ENCODE peak calls at places on chromosomes 4 and X, in nine cellular contexts. One of them, this sample, is unnamed. For H3K27me3, the result is how much of the 10 kb centered on the place peaks cover.

GRCh38 chr4:73891739-73892405 is 22.7 kb downstream of the CXCL1 start:
- DNase-seq in GM23248: peak
- DNase-seq in aorta: no peak
- DNase-seq in IMR-90: peak
- DNase-seq in astrocyte: peak
- DNase-seq in cardiac muscle cell: no peak
- DNase-seq in psoas muscle: no peak
- DNase-seq in tibial artery: no peak
- DNase-seq in right cardiac atrium: no peak
- DNase-seq in this sample: no peak

GRCh38 chr4:100042235-100042634 is 92.2 kb upstream of the H2AZ1 start:
- DNase-seq in GM23248: peak
- DNase-seq in aorta: no peak
- DNase-seq in IMR-90: peak
- DNase-seq in astrocyte: no peak
- DNase-seq in cardiac muscle cell: no peak
- DNase-seq in psoas muscle: no peak
- DNase-seq in tibial artery: no peak
- DNase-seq in right cardiac atrium: no peak
- DNase-seq in this sample: no peak

GRCh38 chr4:173088144-173088543 is 80.5 kb upstream of the GALNT7 start:
- DNase-seq in GM23248: no peak
- DNase-seq in aorta: no peak
- DNase-seq in IMR-90: no peak
- DNase-seq in astrocyte: no peak
- DNase-seq in cardiac muscle cell: no peak
- DNase-seq in psoas muscle: no peak
- DNase-seq in tibial artery: no peak
- DNase-seq in right cardiac atrium: no peak
- DNase-seq in this sample: no peak

GRCh38 chrX:57929373-57929772 is 19.1 kb upstream of the ZXDA start:
- DNase-seq in GM23248: peak
- DNase-seq in aorta: no peak
- DNase-seq in IMR-90: peak
- DNase-seq in astrocyte: no peak
- DNase-seq in cardiac muscle cell: peak
- DNase-seq in psoas muscle: no peak
- DNase-seq in tibial artery: no peak
- DNase-seq in right cardiac atrium: no peak
- DNase-seq in this sample: no peak

GRCh38 chrX:24485323-24485722 is 20.2 kb downstream of the PDK3 start:
- DNase-seq in GM23248: no peak
- DNase-seq in aorta: no peak
- DNase-seq in IMR-90: no peak
- DNase-seq in astrocyte: no peak
- DNase-seq in cardiac muscle cell: no peak
- DNase-seq in psoas muscle: no peak
- DNase-seq in tibial artery: no peak
- DNase-seq in right cardiac atrium: no peak
- DNase-seq in this sample: no peak

GRCh38 chr4:123469696-123470095 is 73.1 kb downstream of the SPRY1 start:
- DNase-seq in GM23248: no peak
- DNase-seq in aorta: no peak
- DNase-seq in IMR-90: no peak
- DNase-seq in astrocyte: no peak
- DNase-seq in cardiac muscle cell: no peak
- DNase-seq in psoas muscle: no peak
- DNase-seq in tibial artery: no peak
- DNase-seq in right cardiac atrium: no peak
- DNase-seq in this sample: no peak

GRCh38 chr4:124111922-124112321 is 600.6 kb downstream of the ANKRD50 start:
- DNase-seq in GM23248: peak
- DNase-seq in aorta: no peak
- DNase-seq in IMR-90: peak
- DNase-seq in astrocyte: peak
- DNase-seq in cardiac muscle cell: peak
- DNase-seq in psoas muscle: no peak
- DNase-seq in tibial artery: no peak
- DNase-seq in right cardiac atrium: no peak
- DNase-seq in this sample: no peak

GRCh38 chr4:77701111-77701510 is 95.5 kb downstream of the CXCL13 start:
- DNase-seq in GM23248: no peak
- DNase-seq in aorta: no peak
- DNase-seq in IMR-90: no peak
- DNase-seq in astrocyte: no peak
- DNase-seq in cardiac muscle cell: no peak
- DNase-seq in psoas muscle: no peak
- DNase-seq in tibial artery: no peak
- DNase-seq in right cardiac atrium: no peak
- DNase-seq in this sample: no peak

DNA sequence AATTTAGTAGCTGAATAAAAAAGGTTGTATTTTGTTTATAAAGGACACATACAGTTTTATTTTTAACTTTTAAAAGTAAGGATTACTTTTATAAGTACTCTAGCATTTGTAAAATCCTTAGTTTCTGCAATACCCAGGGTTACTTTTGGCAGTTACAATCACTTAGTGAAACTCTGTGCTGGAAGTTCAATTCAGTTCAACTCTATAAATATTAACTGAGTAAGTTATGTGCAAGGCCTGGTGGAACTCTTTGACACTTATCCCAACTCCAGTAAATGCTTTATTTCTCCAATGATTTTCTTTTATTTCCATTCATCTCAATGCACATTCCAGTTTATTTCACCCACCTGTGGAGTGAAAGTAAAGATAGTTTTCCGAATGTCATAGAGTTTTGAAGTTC is 63.3 kb upstream of the HDAC8 start:
- DNase-seq in GM23248: no peak
- DNase-seq in aorta: no peak
- DNase-seq in IMR-90: no peak
- DNase-seq in astrocyte: no peak
- DNase-seq in cardiac muscle cell: no peak
- DNase-seq in psoas muscle: no peak
- DNase-seq in tibial artery: no peak
- DNase-seq in right cardiac atrium: no peak
- DNase-seq in this sample: no peak
- H3K27me3 ChIP-seq in GM23248: under half
- H3K27me3 ChIP-seq in aorta: under half
- H3K27me3 ChIP-seq in IMR-90: under half
- H3K27me3 ChIP-seq in astrocyte: under half
- H3K27me3 ChIP-seq in cardiac muscle cell: under half
- H3K27me3 ChIP-seq in psoas muscle: under half
- H3K27me3 ChIP-seq in tibial artery: under half
- H3K27me3 ChIP-seq in right cardiac atrium: under half
- H3K27me3 ChIP-seq in this sample: under half

DNA sequence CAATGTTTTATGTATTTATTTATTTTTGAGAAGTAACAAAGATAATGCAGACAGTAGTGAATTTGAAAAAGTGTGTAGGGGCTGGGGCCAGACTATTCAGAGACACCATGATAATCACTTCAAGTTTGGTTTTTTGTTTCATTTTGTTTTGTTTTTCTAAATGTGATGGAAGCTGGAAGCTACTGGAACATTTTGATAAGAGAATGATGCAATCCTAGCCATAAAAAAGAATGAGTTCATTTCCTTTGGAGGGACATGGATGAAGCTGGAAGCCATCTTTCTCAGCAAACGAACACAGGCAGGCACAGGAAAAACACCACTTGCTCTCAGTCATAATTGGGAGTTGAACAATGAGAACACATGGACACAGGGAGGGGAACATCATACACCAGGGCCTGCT is 706.6 kb upstream of the EPHA5 start:
- DNase-seq in GM23248: no peak
- DNase-seq in aorta: no peak
- DNase-seq in IMR-90: no peak
- DNase-seq in astrocyte: no peak
- DNase-seq in cardiac muscle cell: no peak
- DNase-seq in psoas muscle: no peak
- DNase-seq in tibial artery: no peak
- DNase-seq in right cardiac atrium: peak
- DNase-seq in this sample: no peak
- H3K27me3 ChIP-seq in GM23248: under half
- H3K27me3 ChIP-seq in aorta: under half
- H3K27me3 ChIP-seq in IMR-90: under half
- H3K27me3 ChIP-seq in astrocyte: under half
- H3K27me3 ChIP-seq in cardiac muscle cell: under half
- H3K27me3 ChIP-seq in psoas muscle: under half
- H3K27me3 ChIP-seq in tibial artery: under half
- H3K27me3 ChIP-seq in right cardiac atrium: under half
- H3K27me3 ChIP-seq in this sample: under half

GRCh38 chr4:1061747-1062146 is 50.3 kb downstream of the FGFRL1 start:
- DNase-seq in GM23248: no peak
- DNase-seq in aorta: no peak
- DNase-seq in IMR-90: no peak
- DNase-seq in astrocyte: no peak
- DNase-seq in cardiac muscle cell: no peak
- DNase-seq in psoas muscle: no peak
- DNase-seq in tibial artery: peak
- DNase-seq in right cardiac atrium: no peak
- DNase-seq in this sample: no peak
- H3K27me3 ChIP-seq in GM23248: under half
- H3K27me3 ChIP-seq in aorta: under half
- H3K27me3 ChIP-seq in IMR-90: half or more
- H3K27me3 ChIP-seq in astrocyte: under half
- H3K27me3 ChIP-seq in cardiac muscle cell: under half
- H3K27me3 ChIP-seq in psoas muscle: under half
- H3K27me3 ChIP-seq in tibial artery: under half
- H3K27me3 ChIP-seq in right cardiac atrium: under half
- H3K27me3 ChIP-seq in this sample: under half

GRCh38 chrX:14997271-14997670 is 124.0 kb downstream of the MOSPD2 start:
- DNase-seq in GM23248: no peak
- DNase-seq in aorta: no peak
- DNase-seq in IMR-90: no peak
- DNase-seq in astrocyte: no peak
- DNase-seq in cardiac muscle cell: no peak
- DNase-seq in psoas muscle: no peak
- DNase-seq in tibial artery: no peak
- DNase-seq in right cardiac atrium: no peak
- DNase-seq in this sample: no peak
- H3K27me3 ChIP-seq in GM23248: under half
- H3K27me3 ChIP-seq in aorta: under half
- H3K27me3 ChIP-seq in IMR-90: under half
- H3K27me3 ChIP-seq in astrocyte: under half
- H3K27me3 ChIP-seq in cardiac muscle cell: under half
- H3K27me3 ChIP-seq in psoas muscle: under half
- H3K27me3 ChIP-seq in tibial artery: under half
- H3K27me3 ChIP-seq in right cardiac atrium: under half
- H3K27me3 ChIP-seq in this sample: under half

GRCh38 chrX:135981010-135981409 is 4.2 kb upstream of the SLC9A6 start:
- DNase-seq in GM23248: no peak
- DNase-seq in aorta: no peak
- DNase-seq in IMR-90: no peak
- DNase-seq in astrocyte: no peak
- DNase-seq in cardiac muscle cell: no peak
- DNase-seq in psoas muscle: no peak
- DNase-seq in tibial artery: no peak
- DNase-seq in right cardiac atrium: no peak
- DNase-seq in this sample: no peak
- H3K27me3 ChIP-seq in GM23248: under half
- H3K27me3 ChIP-seq in aorta: under half
- H3K27me3 ChIP-seq in IMR-90: under half
- H3K27me3 ChIP-seq in astrocyte: under half
- H3K27me3 ChIP-seq in cardiac muscle cell: under half
- H3K27me3 ChIP-seq in psoas muscle: under half
- H3K27me3 ChIP-seq in tibial artery: under half
- H3K27me3 ChIP-seq in right cardiac atrium: under half
- H3K27me3 ChIP-seq in this sample: under half